ENCODE peak calls at places on chromosome 1, in eight cellular contexts. Q is sigmoid colon, D is fibroblast of lung, P is prostate gland, F is WERI-Rb-1, L is transverse colon, R is GM12878, B is pancreas. N is an unnamed sample. For H3K36me3, the result is how much of the 10 kb centered on the place peaks cover.

GRCh38 chr1:147079400-147080012 is 92.8 kb downstream of the PRKAB2 start:
- DNase-seq in Q (no peak), D (no peak), P (no peak), F (peak), L (no peak), R (no peak), B (no peak), N (no peak)

GRCh38 chr1:204873714-204874113 is 3.1 kb downstream of the NFASC start:
- DNase-seq in Q (peak), D (no peak), P (no peak), F (peak), L (no peak), R (no peak), B (no peak), N (no peak)

GRCh38 chr1:156048663-156049258 is 4.8 kb downstream of the UBQLN4 start:
- DNase-seq in Q (no peak), D (no peak), P (no peak), F (no peak), L (no peak), R (no peak), B (no peak), N (no peak)

GRCh38 chr1:153652795-153653507 is 5.6 kb upstream of the SNAPIN start:
- DNase-seq in Q (peak), D (peak), P (no peak), F (no peak), L (no peak), R (no peak), B (no peak), N (no peak)

GRCh38 chr1:91844862-91845528 is 41.0 kb downstream of the TGFBR3 start:
- DNase-seq in Q (peak), D (peak), P (peak), F (no peak), L (no peak), R (no peak), B (no peak), N (no peak)

GRCh38 chr1:94094466-94095111 is 26.4 kb downstream of the ABCA4 start:
- DNase-seq in Q (peak), D (peak), P (peak), F (no peak), L (peak), R (no peak), B (no peak), N (peak)

GRCh38 chr1:184296466-184297243 is 90.2 kb upstream of the C1orf21 start:
- DNase-seq in Q (peak), D (peak), P (peak), F (peak), L (peak), R (no peak), B (peak), N (peak)

GRCh38 chr1:89918127-89918793 is 76.7 kb upstream of the ZNF326 start:
- DNase-seq in Q (no peak), D (peak), P (no peak), F (no peak), L (no peak), R (no peak), B (no peak), N (no peak)

GRCh38 chr1:212190169-212190568 is 95.0 kb upstream of the PPP2R5A start:
- DNase-seq in Q (no peak), D (no peak), P (no peak), F (no peak), L (no peak), R (no peak), B (no peak), N (no peak)

GRCh38 chr1:97674517-97674916 is 246.3 kb downstream of the DPYD start:
- DNase-seq in Q (no peak), D (no peak), P (no peak), F (no peak), L (no peak), R (no peak), B (no peak), N (no peak)

GRCh38 chr1:18922319-18922726 is 20.0 kb upstream of the ALDH4A1 start:
- DNase-seq in Q (peak), D (peak), P (peak), F (peak), L (peak), R (no peak), B (no peak), N (peak)

GRCh38 chr1:20589331-20590312 is 725 bp downstream of the CDA start:
- DNase-seq in Q (peak), D (peak), P (no peak), F (peak), L (no peak), R (no peak), B (peak), N (peak)

DNA sequence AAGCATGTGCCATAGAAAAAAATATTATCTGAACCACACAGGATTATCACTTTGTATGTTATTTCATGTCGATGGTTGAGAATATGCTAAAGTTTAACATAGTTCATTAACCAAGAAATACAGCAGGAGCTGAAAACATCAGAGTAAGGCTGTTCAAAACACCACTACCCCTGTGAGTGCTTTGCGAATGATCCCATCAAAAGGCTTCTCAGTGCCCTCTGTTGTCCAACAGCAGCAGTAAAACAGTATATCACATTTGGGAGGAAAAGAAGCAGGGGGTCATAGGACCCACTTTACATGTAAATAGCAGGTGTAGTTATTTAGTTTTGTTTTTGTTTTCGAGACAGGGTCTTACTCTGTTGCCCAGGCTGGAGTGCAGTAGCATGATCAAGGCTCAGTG is 289.4 kb upstream of the FMN2 start:
- DNase-seq in Q (no peak), D (no peak), P (no peak), F (no peak), L (no peak), R (no peak), B (no peak), N (no peak)
- TF ChIP-seq CTCF in Q (no peak), D (no peak), P (no peak), F (no peak), L (no peak), R (no peak), B (no peak), N (no peak)

DNA sequence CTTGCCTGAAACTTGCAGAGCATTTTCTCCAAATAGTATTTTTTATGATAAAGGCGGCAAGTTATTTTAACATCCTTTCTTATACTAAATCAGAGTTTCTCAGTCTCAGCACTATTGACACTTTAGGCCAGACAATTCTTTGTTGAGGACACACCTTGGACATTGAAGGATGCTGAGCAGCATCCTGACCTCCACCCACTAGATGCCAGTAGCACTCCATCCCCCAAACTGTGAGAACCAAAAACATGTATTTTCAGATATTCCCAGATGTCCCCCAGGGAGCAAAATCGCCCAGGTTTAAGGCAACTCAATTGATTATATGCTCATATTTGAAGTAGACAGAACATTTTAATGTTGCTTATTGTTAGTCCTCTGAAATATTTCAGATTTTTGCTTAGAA is 299.4 kb downstream of the ZP4 start:
- DNase-seq in Q (no peak), D (no peak), P (no peak), F (no peak), L (no peak), R (no peak), B (no peak), N (no peak)
- H3K36me3 ChIP-seq in Q (under half), D (under half), P (under half), F (under half), L (under half), R (under half), B (under half), N (under half)

GRCh38 chr1:200365897-200366426 is 43.9 kb downstream of the ZNF281 start:
- DNase-seq in Q (no peak), D (no peak), P (no peak), F (no peak), L (no peak), R (no peak), B (no peak), N (no peak)
- H3K27ac ChIP-seq in Q (no peak), D (no peak), P (no peak), F (no peak), L (no peak), R (no peak), B (no peak), N (no peak)

GRCh38 chr1:52365746-52366516 is at the start of gene CC2D1B:
- DNase-seq in Q (peak), D (peak), P (peak), F (peak), L (peak), R (peak), B (peak), N (peak)
- TF ChIP-seq CTCF in Q (no peak), D (no peak), P (peak), F (no peak), L (peak), R (no peak), B (peak), N (peak)

GRCh38 chr1:216742625-216743024 is 19.4 kb upstream of the ESRRG start:
- DNase-seq in Q (no peak), D (no peak), P (no peak), F (no peak), L (no peak), R (no peak), B (no peak), N (no peak)

GRCh38 chr1:216740334-216740733 is 17.1 kb upstream of the ESRRG start:
- DNase-seq in Q (no peak), D (no peak), P (no peak), F (no peak), L (no peak), R (no peak), B (no peak), N (no peak)

GRCh38 chr1:216739771-216740170 is 16.5 kb upstream of the ESRRG start:
- DNase-seq in Q (no peak), D (no peak), P (no peak), F (no peak), L (no peak), R (no peak), B (no peak), N (no peak)
- H3K36me3 ChIP-seq in Q (under half), D (under half), P (under half), F (under half), L (under half), R (under half), B (under half), N (under half)

GRCh38 chr1:87179076-87179475 is 149.6 kb upstream of the LMO4 start:
- DNase-seq in Q (no peak), D (no peak), P (no peak), F (no peak), L (no peak), R (no peak), B (no peak), N (no peak)
- H3K27ac ChIP-seq in Q (no peak), D (no peak), P (no peak), F (no peak), L (no peak), R (no peak), B (no peak), N (no peak)

DNA sequence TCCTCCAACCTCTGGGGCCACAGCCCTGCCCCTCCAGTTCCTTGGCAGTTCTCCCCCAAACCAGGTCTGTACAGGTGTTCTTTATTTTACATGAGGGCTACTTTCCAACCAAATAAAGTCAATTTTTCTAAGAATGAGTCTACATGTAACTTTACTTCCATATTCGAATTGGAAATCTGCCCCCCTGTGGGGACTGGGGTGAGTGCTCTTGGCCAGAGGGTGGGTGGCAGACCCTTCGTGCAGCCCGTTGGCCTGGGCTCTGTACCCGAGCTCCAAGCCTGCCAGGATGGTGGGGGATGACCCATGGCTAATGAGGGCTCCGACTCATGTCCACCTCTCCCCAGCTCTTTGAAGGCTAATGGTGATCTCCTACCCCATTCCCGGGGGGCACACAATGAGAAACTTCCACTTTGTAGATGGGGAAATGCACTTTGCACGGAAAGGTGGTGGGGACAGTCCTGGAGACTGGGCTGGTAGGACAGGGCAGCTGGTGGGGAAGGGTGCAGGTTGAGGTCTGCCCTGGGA is 589 bp upstream of the CATSPER4 start:
- DNase-seq in Q (no peak), D (no peak), P (no peak), F (no peak), L (no peak), R (no peak), B (no peak), N (no peak)
- TF ChIP-seq CTCF in Q (no peak), D (no peak), P (no peak), F (no peak), L (no peak), R (no peak), B (no peak), N (no peak)

GRCh38 chr1:202501281-202501680 is 152.8 kb downstream of the PPP1R12B start:
- DNase-seq in Q (no peak), D (peak), P (peak), F (no peak), L (no peak), R (no peak), B (no peak), N (no peak)
- H3K36me3 ChIP-seq in Q (under half), D (under half), P (under half), F (under half), L (under half), R (under half), B (under half), N (under half)

GRCh38 chr1:25945756-25946155 is 39.5 kb upstream of the STMN1 start:
- DNase-seq in Q (no peak), D (no peak), P (no peak), F (no peak), L (no peak), R (no peak), B (no peak), N (no peak)

GRCh38 chr1:25952851-25953401 is 44.9 kb downstream of the PAFAH2 start:
- DNase-seq in Q (peak), D (peak), P (no peak), F (peak), L (no peak), R (no peak), B (no peak), N (peak)

GRCh38 chr1:25944986-25945385 is 38.8 kb upstream of the STMN1 start:
- DNase-seq in Q (no peak), D (no peak), P (no peak), F (no peak), L (no peak), R (no peak), B (no peak), N (no peak)

GRCh38 chr1:25948641-25949040 is 42.4 kb upstream of the STMN1 start:
- DNase-seq in Q (no peak), D (no peak), P (no peak), F (no peak), L (no peak), R (no peak), B (no peak), N (no peak)

GRCh38 chr1:25947027-25947426 is 40.8 kb upstream of the STMN1 start:
- DNase-seq in Q (no peak), D (no peak), P (no peak), F (no peak), L (no peak), R (no peak), B (no peak), N (no peak)
- H3K27ac ChIP-seq in Q (no peak), D (no peak), P (no peak), F (no peak), L (no peak), R (no peak), B (no peak), N (no peak)